ENCODE peak calls at places on chromosomes 6 and 20, in five cellular contexts. N, G, W, S and T are unnamed samples.

GRCh38 chr20:54350415-54350814 is 125.0 kb upstream of the DOK5 start:
- DNase-seq in N (no peak), G (no peak), W (no peak), S (no peak), T (no peak)

GRCh38 chr6:148545901-148546300 is 200.9 kb upstream of the UST start:
- DNase-seq in N (no peak), G (no peak), W (no peak), S (no peak), T (no peak)

GRCh38 chr6:26351544-26351953 is 13.4 kb upstream of the BTN3A2 start:
- DNase-seq in N (no peak), G (peak), W (no peak), S (no peak), T (no peak)

GRCh38 chr6:1957746-1958145 is 287.7 kb downstream of the GMDS start:
- DNase-seq in N (no peak), G (no peak), W (no peak), S (no peak), T (no peak)

GRCh38 chr6:26031151-26031594 is 56.1 kb upstream of the HFE start:
- DNase-seq in N (no peak), G (no peak), W (no peak), S (no peak), T (no peak)

GRCh38 chr6:52575490-52575868 is 1.4 kb downstream of the TRAM2 start:
- DNase-seq in N (no peak), G (no peak), W (no peak), S (no peak), T (no peak)

GRCh38 chr6:30725713-30726505 is 5.8 kb downstream of the TUBB start:
- DNase-seq in N (no peak), G (no peak), W (peak), S (peak), T (no peak)

GRCh38 chr6:36980129-36980528 is 5.9 kb downstream of the MTCH1 start:
- DNase-seq in N (no peak), G (no peak), W (no peak), S (no peak), T (no peak)

GRCh38 chr6:138105446-138105845 is 1.8 kb downstream of the PERP start:
- DNase-seq in N (no peak), G (peak), W (no peak), S (no peak), T (no peak)

GRCh38 chr6:166614589-166614988 is 12.5 kb downstream of the RPS6KA2 start:
- DNase-seq in N (no peak), G (no peak), W (no peak), S (no peak), T (no peak)

GRCh38 chr6:85469276-85470022 is 19.6 kb downstream of the NT5E start:
- DNase-seq in N (no peak), G (no peak), W (no peak), S (no peak), T (no peak)

GRCh38 chr6:135182993-135183531 is 2.0 kb downstream of the MYB start:
- DNase-seq in N (peak), G (no peak), W (peak), S (no peak), T (peak)

GRCh38 chr6:5984150-5985089 is 22.3 kb downstream of the NRN1 start:
- DNase-seq in N (no peak), G (no peak), W (no peak), S (no peak), T (no peak)

GRCh38 chr6:1424306-1424927 is 35.0 kb downstream of the FOXF2 start:
- DNase-seq in N (peak), G (peak), W (peak), S (peak), T (peak)

GRCh38 chr6:48068326-48069191 is 42.4 kb downstream of the PTCHD4 start:
- DNase-seq in N (no peak), G (no peak), W (peak), S (peak), T (no peak)

GRCh38 chr6:144330588-144330987 is 45.5 kb downstream of the UTRN start:
- DNase-seq in N (no peak), G (no peak), W (peak), S (no peak), T (no peak)

GRCh38 chr6:153328194-153328593 is 197.1 kb upstream of the RGS17 start:
- DNase-seq in N (no peak), G (no peak), W (no peak), S (no peak), T (no peak)

GRCh38 chr20:38093641-38094077 is 60.1 kb downstream of the RPRD1B start:
- DNase-seq in N (no peak), G (peak), W (no peak), S (no peak), T (no peak)

GRCh38 chr20:38091447-38092216 is 58.1 kb downstream of the RPRD1B start:
- DNase-seq in N (no peak), G (no peak), W (no peak), S (no peak), T (no peak)

GRCh38 chr20:38092260-38092857 is 58.8 kb downstream of the RPRD1B start:
- DNase-seq in N (no peak), G (no peak), W (no peak), S (no peak), T (no peak)

GRCh38 chr20:38094968-38095689 is 61.6 kb downstream of the RPRD1B start:
- DNase-seq in N (no peak), G (no peak), W (no peak), S (no peak), T (no peak)

GRCh38 chr20:38094373-38094775 is 60.8 kb downstream of the RPRD1B start:
- DNase-seq in N (peak), G (peak), W (no peak), S (no peak), T (no peak)
- TF ChIP-seq TAF1 in N (no peak), G (no peak), W (no peak), S (no peak), T (no peak)

GRCh38 chr6:155646443-155646842 is 190.8 kb upstream of the NOX3 start:
- DNase-seq in N (no peak), G (no peak), W (no peak), S (no peak), T (no peak)

GRCh38 chr6:155647354-155647753 is 191.7 kb upstream of the NOX3 start:
- DNase-seq in N (no peak), G (no peak), W (no peak), S (no peak), T (no peak)

GRCh38 chr6:155641603-155642002 is 186.0 kb upstream of the NOX3 start:
- DNase-seq in N (no peak), G (no peak), W (no peak), S (no peak), T (no peak)

GRCh38 chr6:155648301-155648700 is 192.7 kb upstream of the NOX3 start:
- DNase-seq in N (no peak), G (no peak), W (no peak), S (no peak), T (no peak)

GRCh38 chr6:155645328-155645727 is 189.7 kb upstream of the NOX3 start:
- DNase-seq in N (no peak), G (no peak), W (no peak), S (no peak), T (no peak)
- TF ChIP-seq POLR2AphosphoS5 in N (no peak), G (no peak), W (no peak), S (no peak), T (no peak)

GRCh38 chr6:7532232-7532631 is 9.2 kb upstream of the DSP start:
- DNase-seq in N (no peak), G (no peak), W (no peak), S (no peak), T (no peak)
- TF ChIP-seq TAF1 in N (no peak), G (no peak), W (no peak), S (no peak), T (no peak)

DNA sequence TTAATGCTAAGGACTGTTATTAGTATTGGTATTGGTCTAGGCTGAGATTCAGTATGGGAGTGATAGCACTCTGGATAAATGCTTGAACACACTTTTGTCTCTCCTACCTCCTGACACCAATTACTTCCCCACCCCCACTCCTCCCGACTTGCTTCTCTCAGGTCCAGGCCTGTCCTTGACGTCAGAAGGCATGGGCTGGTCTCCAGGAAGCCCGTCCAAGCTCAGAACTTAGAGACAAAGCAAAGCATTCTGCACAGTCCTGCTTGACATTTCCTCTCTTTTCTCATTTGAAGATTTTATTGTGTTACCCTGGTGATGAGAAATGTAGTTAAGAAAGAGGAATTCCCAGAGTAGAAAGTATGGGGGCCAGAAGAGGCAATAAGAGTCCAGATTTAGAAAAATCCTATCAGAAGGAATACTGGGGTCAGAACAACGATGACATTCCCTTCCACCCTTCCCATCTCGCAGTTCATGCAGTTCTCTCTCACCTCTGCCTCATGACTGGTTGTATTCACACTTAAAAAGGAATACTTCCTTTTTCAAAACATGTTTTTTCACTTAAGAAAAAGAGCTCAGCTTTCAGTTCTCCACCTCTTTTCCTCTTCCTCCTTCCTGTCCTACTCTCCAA is 18.3 kb upstream of the FAM184A start:
- DNase-seq in N (no peak), G (no peak), W (no peak), S (no peak), T (no peak)
- TF ChIP-seq POLR2AphosphoS5 in N (no peak), G (no peak), W (no peak), S (no peak), T (no peak)

GRCh38 chr20:17936306-17936790 is 32.2 kb downstream of the SNX5 start:
- DNase-seq in N (no peak), G (no peak), W (no peak), S (no peak), T (no peak)

GRCh38 chr20:17935761-17936160 is 32.8 kb downstream of the SNX5 start:
- DNase-seq in N (no peak), G (no peak), W (no peak), S (no peak), T (no peak)

GRCh38 chr20:17935186-17935585 is 33.4 kb downstream of the SNX5 start:
- DNase-seq in N (no peak), G (no peak), W (no peak), S (no peak), T (no peak)

GRCh38 chr20:17938889-17939619 is 29.5 kb downstream of the SNX5 start:
- DNase-seq in N (peak), G (peak), W (peak), S (peak), T (peak)

GRCh38 chr20:17936791-17937687 is 31.6 kb downstream of the SNX5 start:
- DNase-seq in N (no peak), G (no peak), W (no peak), S (no peak), T (no peak)
- TF ChIP-seq TAF1 in N (no peak), G (no peak), W (no peak), S (no peak), T (no peak)

GRCh38 chr20:49346682-49347081 is 68.8 kb upstream of the ZNFX1 start:
- DNase-seq in N (no peak), G (no peak), W (no peak), S (peak), T (no peak)

GRCh38 chr20:49344140-49344539 is 66.3 kb upstream of the ZNFX1 start:
- DNase-seq in N (no peak), G (no peak), W (no peak), S (no peak), T (no peak)

GRCh38 chr20:49343246-49343645 is 65.4 kb upstream of the ZNFX1 start:
- DNase-seq in N (no peak), G (no peak), W (no peak), S (no peak), T (no peak)

GRCh38 chr20:49345538-49345937 is 67.7 kb upstream of the ZNFX1 start:
- DNase-seq in N (no peak), G (no peak), W (no peak), S (no peak), T (no peak)

DNA sequence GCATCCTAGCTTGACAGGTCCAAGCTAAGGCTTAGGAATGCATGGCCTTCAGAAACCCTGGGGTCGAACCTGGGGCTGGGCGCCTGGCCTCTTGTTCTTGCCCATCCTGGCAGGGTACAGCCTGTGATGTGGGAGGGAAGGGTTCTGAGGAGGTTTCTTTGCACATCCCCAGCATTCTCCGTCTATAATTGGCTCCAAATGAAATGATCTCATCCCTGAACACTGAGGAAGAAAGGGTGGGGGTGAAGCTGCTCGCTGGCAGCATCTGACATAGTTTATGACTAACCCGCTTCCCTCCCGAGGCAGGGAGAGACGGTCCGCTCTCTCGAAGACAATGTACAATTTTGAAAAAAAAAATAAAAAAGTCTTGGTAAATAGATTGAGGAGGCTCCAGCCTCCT is 67.1 kb upstream of the ZNFX1 start:
- DNase-seq in N (no peak), G (no peak), W (no peak), S (peak), T (no peak)
- TF ChIP-seq POLR2AphosphoS5 in N (no peak), G (no peak), W (no peak), S (no peak), T (no peak)

GRCh38 chr6:87730310-87730709 is 28.3 kb upstream of the AKIRIN2 start:
- DNase-seq in N (no peak), G (peak), W (no peak), S (no peak), T (no peak)

GRCh38 chr6:87728706-87729105 is 26.7 kb upstream of the AKIRIN2 start:
- DNase-seq in N (no peak), G (no peak), W (no peak), S (no peak), T (no peak)

GRCh38 chr6:87724994-87725811 is 23.2 kb upstream of the AKIRIN2 start:
- DNase-seq in N (no peak), G (no peak), W (no peak), S (no peak), T (no peak)

GRCh38 chr6:87731818-87732661 is 30.0 kb upstream of the AKIRIN2 start:
- DNase-seq in N (no peak), G (peak), W (no peak), S (no peak), T (no peak)

GRCh38 chr6:87731080-87731479 is 29.0 kb upstream of the AKIRIN2 start:
- DNase-seq in N (no peak), G (no peak), W (no peak), S (no peak), T (no peak)
- TF ChIP-seq TAF1 in N (no peak), G (no peak), W (no peak), S (no peak), T (no peak)

GRCh38 chr6:73586416-73586974 is 65.7 kb upstream of the EEF1A1 start:
- DNase-seq in N (no peak), G (no peak), W (no peak), S (no peak), T (no peak)

GRCh38 chr6:73579851-73580246 is 59.0 kb upstream of the EEF1A1 start:
- DNase-seq in N (no peak), G (peak), W (no peak), S (no peak), T (no peak)

GRCh38 chr6:73580247-73581149 is 59.7 kb upstream of the EEF1A1 start:
- DNase-seq in N (no peak), G (peak), W (peak), S (peak), T (no peak)

GRCh38 chr6:73581293-73581692 is 60.5 kb upstream of the EEF1A1 start:
- DNase-seq in N (no peak), G (no peak), W (no peak), S (no peak), T (no peak)

GRCh38 chr6:73585566-73586415 is 65.0 kb upstream of the EEF1A1 start:
- DNase-seq in N (no peak), G (peak), W (no peak), S (no peak), T (no peak)
- TF ChIP-seq POLR2AphosphoS5 in N (no peak), G (peak), W (no peak), S (peak), T (peak)